ENCODE peak calls at places on chromosomes 7 and 10, in eight cellular contexts. S is naive thymus-derived CD8-positive, alpha-beta T cell; U is AG10803; R is GM12878; T is foreskin fibroblast; E is BJ; P is IMR-90; O is HEK293T. K is an unnamed sample.

GRCh38 chr10:120600871-120601644 is 144.0 kb downstream of the PLPP4 start:
- DNase-seq in T (no peak), O (peak), E (no peak), S (no peak), R (no peak), P (no peak), U (no peak), K (peak)

GRCh38 chr10:69568472-69569143 is 4.6 kb downstream of the NEUROG3 start:
- DNase-seq in T (no peak), U (no peak), S (no peak), P (no peak), O (no peak), E (no peak), R (no peak), K (no peak)

GRCh38 chr7:148696787-148697186 is 1.9 kb upstream of the CUL1 start:
- DNase-seq in O (no peak), U (no peak), P (no peak), T (no peak), S (no peak), R (no peak), E (no peak), K (no peak)

GRCh38 chr10:71623098-71623985 is 96.2 kb downstream of the C10orf105 start:
- DNase-seq in T (peak), S (no peak), P (peak), E (no peak), U (peak), O (peak), R (no peak), K (peak)

GRCh38 chr7:104936546-104936945 is 77.5 kb upstream of the KMT2E start:
- DNase-seq in U (no peak), R (no peak), P (no peak), O (no peak), T (no peak), S (no peak), E (no peak), K (no peak)

GRCh38 chr7:24024689-24025088 is 259.3 kb upstream of the NPY start:
- DNase-seq in U (no peak), R (no peak), P (no peak), E (no peak), T (peak), S (no peak), O (no peak), K (peak)

GRCh38 chr10:43371418-43371817 is at the start of gene FXYD4:
- DNase-seq in O (no peak), U (no peak), E (no peak), R (no peak), P (no peak), S (no peak), T (no peak), K (peak)

GRCh38 chr10:7035111-7035761 is 375.6 kb downstream of the SFMBT2 start:
- DNase-seq in T (no peak), U (no peak), E (no peak), O (no peak), P (no peak), S (no peak), R (no peak), K (no peak)

GRCh38 chr7:75537731-75538130 is 45.6 kb downstream of the SPDYE5 start:
- DNase-seq in O (no peak), P (no peak), S (no peak), E (no peak), T (no peak), R (no peak), U (no peak), K (no peak)

GRCh38 chr7:28407643-28408042 is 4.7 kb upstream of the CREB5 start:
- DNase-seq in T (peak), P (peak), E (no peak), O (no peak), U (peak), R (no peak), S (no peak), K (no peak)

GRCh38 chr10:117137031-117137910 is 799 bp downstream of the VAX1 start:
- DNase-seq in S (no peak), R (no peak), E (no peak), U (peak), P (no peak), T (peak), O (peak), K (peak)

GRCh38 chr7:22613466-22613865 is 113.5 kb upstream of the STEAP1B start:
- DNase-seq in P (no peak), T (peak), U (peak), S (no peak), E (peak), O (no peak), R (no peak), K (no peak)

GRCh38 chr7:40299097-40299496 is 164.3 kb downstream of the SUGCT start:
- DNase-seq in E (peak), P (peak), T (peak), U (peak), O (no peak), R (no peak), S (no peak), K (no peak)

GRCh38 chr10:28280652-28281051 is 22.2 kb downstream of the MPP7 start:
- DNase-seq in P (peak), R (no peak), U (peak), S (no peak), E (no peak), O (no peak), T (peak), K (no peak)

GRCh38 chr10:4686644-4686996 is 139.4 kb upstream of the AKR1E2 start:
- DNase-seq in O (no peak), T (peak), U (peak), P (peak), E (no peak), S (no peak), R (no peak), K (no peak)

GRCh38 chr10:81108516-81109199 is 571.0 kb downstream of the SH2D4B start:
- DNase-seq in P (peak), S (no peak), O (no peak), T (no peak), R (peak), E (no peak), U (no peak), K (no peak)

GRCh38 chr10:24541239-24541753 is 182.4 kb downstream of the ARHGAP21 start:
- DNase-seq in S (no peak), O (no peak), U (no peak), R (no peak), E (no peak), T (no peak), P (no peak), K (no peak)

GRCh38 chr7:33845991-33846509 is 59.3 kb upstream of the BMPER start:
- DNase-seq in R (no peak), U (peak), E (no peak), P (peak), O (no peak), S (no peak), T (peak), K (no peak)

GRCh38 chr7:151905322-151905721 is 28.4 kb upstream of the PRKAG2 start:
- DNase-seq in U (no peak), R (no peak), O (no peak), T (no peak), P (no peak), E (no peak), S (no peak), K (no peak)

GRCh38 chr10:61781969-61782403 is 119.3 kb downstream of the CABCOCO1 start:
- DNase-seq in T (peak), P (peak), E (no peak), R (no peak), O (no peak), S (no peak), U (no peak), K (no peak)

GRCh38 chr7:151114151-151115090 is 28.1 kb downstream of the AGAP3 start:
- DNase-seq in U (no peak), E (no peak), S (no peak), T (peak), O (peak), R (no peak), P (no peak), K (no peak)

GRCh38 chr7:55570218-55570873 is 2.0 kb downstream of the VOPP1 start:
- DNase-seq in U (peak), S (no peak), T (peak), O (no peak), R (no peak), E (no peak), P (no peak), K (peak)

GRCh38 chr7:157540606-157541294 is 203.9 kb downstream of the DNAJB6 start:
- DNase-seq in S (no peak), E (no peak), T (no peak), P (no peak), U (no peak), O (no peak), R (no peak), K (no peak)